ENCODE peak calls at places on chromosomes 5 and 9, in six cellular contexts. One of them, this sample, is unnamed.

GRCh38 chr5:134114886-134115805 is 665 bp downstream of the TCF7 start:
- DNase-seq in kidney: peak
- DNase-seq in A549: no peak
- DNase-seq in cardiac fibroblast: no peak
- DNase-seq in astrocyte: no peak
- DNase-seq in mucosa of descending colon: peak
- DNase-seq in this sample: no peak

GRCh38 chr9:91933556-91934352 is 16.3 kb downstream of the ROR2 start:
- DNase-seq in astrocyte: no peak
- DNase-seq in cardiac fibroblast: no peak
- DNase-seq in mucosa of descending colon: no peak
- DNase-seq in kidney: no peak
- DNase-seq in A549: no peak
- DNase-seq in this sample: no peak

GRCh38 chr5:40679998-40680681 is 425 bp downstream of the PTGER4 start:
- DNase-seq in A549: no peak
- DNase-seq in cardiac fibroblast: no peak
- DNase-seq in kidney: peak
- DNase-seq in astrocyte: no peak
- DNase-seq in mucosa of descending colon: peak
- DNase-seq in this sample: no peak

GRCh38 chr5:110562189-110562588 is 164.3 kb downstream of the TMEM232 start:
- DNase-seq in mucosa of descending colon: no peak
- DNase-seq in kidney: no peak
- DNase-seq in cardiac fibroblast: no peak
- DNase-seq in A549: no peak
- DNase-seq in astrocyte: no peak
- DNase-seq in this sample: no peak

GRCh38 chr9:110996436-110997224 is 41.6 kb downstream of the LPAR1 start:
- DNase-seq in cardiac fibroblast: peak
- DNase-seq in astrocyte: peak
- DNase-seq in mucosa of descending colon: no peak
- DNase-seq in A549: no peak
- DNase-seq in kidney: no peak
- DNase-seq in this sample: no peak

GRCh38 chr5:134328619-134329018 is 38.4 kb downstream of the CDKL3 start:
- DNase-seq in mucosa of descending colon: no peak
- DNase-seq in astrocyte: no peak
- DNase-seq in cardiac fibroblast: peak
- DNase-seq in A549: peak
- DNase-seq in kidney: no peak
- DNase-seq in this sample: no peak

GRCh38 chr9:4048441-4048840 is 251.4 kb downstream of the GLIS3 start:
- DNase-seq in kidney: no peak
- DNase-seq in A549: peak
- DNase-seq in mucosa of descending colon: no peak
- DNase-seq in astrocyte: peak
- DNase-seq in cardiac fibroblast: peak
- DNase-seq in this sample: no peak

GRCh38 chr5:73286891-73287290 is 113.9 kb downstream of the TMEM174 start:
- DNase-seq in mucosa of descending colon: no peak
- DNase-seq in A549: no peak
- DNase-seq in kidney: no peak
- DNase-seq in cardiac fibroblast: peak
- DNase-seq in astrocyte: no peak
- DNase-seq in this sample: no peak

GRCh38 chr5:91535508-91535907 is 152.4 kb upstream of the ARRDC3 start:
- DNase-seq in cardiac fibroblast: no peak
- DNase-seq in astrocyte: no peak
- DNase-seq in A549: no peak
- DNase-seq in kidney: no peak
- DNase-seq in mucosa of descending colon: no peak
- DNase-seq in this sample: no peak

GRCh38 chr9:76613150-76613781 is 151.0 kb upstream of the PCA3 start:
- DNase-seq in astrocyte: no peak
- DNase-seq in cardiac fibroblast: no peak
- DNase-seq in kidney: no peak
- DNase-seq in mucosa of descending colon: no peak
- DNase-seq in A549: no peak
- DNase-seq in this sample: no peak

GRCh38 chr5:172102251-172102870 is 85.7 kb downstream of the STK10 start:
- DNase-seq in cardiac fibroblast: no peak
- DNase-seq in mucosa of descending colon: no peak
- DNase-seq in kidney: peak
- DNase-seq in A549: no peak
- DNase-seq in astrocyte: no peak
- DNase-seq in this sample: no peak

GRCh38 chr9:38394419-38394818 is 1.9 kb downstream of the ALDH1B1 start:
- DNase-seq in cardiac fibroblast: no peak
- DNase-seq in A549: no peak
- DNase-seq in kidney: no peak
- DNase-seq in astrocyte: no peak
- DNase-seq in mucosa of descending colon: peak
- DNase-seq in this sample: no peak

GRCh38 chr9:94911986-94912635 is 185.6 kb downstream of the AOPEP start:
- DNase-seq in kidney: no peak
- DNase-seq in astrocyte: no peak
- DNase-seq in A549: no peak
- DNase-seq in mucosa of descending colon: no peak
- DNase-seq in cardiac fibroblast: no peak
- DNase-seq in this sample: no peak

GRCh38 chr9:124869986-124870560 is 8.1 kb downstream of the ARPC5L start:
- DNase-seq in astrocyte: no peak
- DNase-seq in kidney: peak
- DNase-seq in A549: no peak
- DNase-seq in cardiac fibroblast: peak
- DNase-seq in mucosa of descending colon: peak
- DNase-seq in this sample: no peak

GRCh38 chr5:31027726-31028125 is 165.8 kb upstream of the CDH6 start:
- DNase-seq in kidney: no peak
- DNase-seq in A549: peak
- DNase-seq in mucosa of descending colon: no peak
- DNase-seq in astrocyte: no peak
- DNase-seq in cardiac fibroblast: no peak
- DNase-seq in this sample: no peak

GRCh38 chr9:106801816-106802215 is 61.1 kb upstream of the ZNF462 start:
- DNase-seq in mucosa of descending colon: no peak
- DNase-seq in cardiac fibroblast: no peak
- DNase-seq in A549: no peak
- DNase-seq in kidney: no peak
- DNase-seq in astrocyte: no peak
- DNase-seq in this sample: no peak

GRCh38 chr5:55134053-55134722 is 25.8 kb upstream of the GPX8 start:
- DNase-seq in astrocyte: no peak
- DNase-seq in cardiac fibroblast: no peak
- DNase-seq in A549: no peak
- DNase-seq in kidney: no peak
- DNase-seq in mucosa of descending colon: no peak
- DNase-seq in this sample: no peak

GRCh38 chr5:174424219-174425053 is 299.9 kb upstream of the MSX2 start:
- DNase-seq in cardiac fibroblast: no peak
- DNase-seq in mucosa of descending colon: no peak
- DNase-seq in A549: no peak
- DNase-seq in astrocyte: no peak
- DNase-seq in kidney: no peak
- DNase-seq in this sample: peak
- TF ChIP-seq CTCF in cardiac fibroblast: no peak
- TF ChIP-seq CTCF in mucosa of descending colon: no peak
- TF ChIP-seq CTCF in A549: no peak
- TF ChIP-seq CTCF in astrocyte: no peak
- TF ChIP-seq CTCF in kidney: no peak
- TF ChIP-seq CTCF in this sample: no peak

DNA sequence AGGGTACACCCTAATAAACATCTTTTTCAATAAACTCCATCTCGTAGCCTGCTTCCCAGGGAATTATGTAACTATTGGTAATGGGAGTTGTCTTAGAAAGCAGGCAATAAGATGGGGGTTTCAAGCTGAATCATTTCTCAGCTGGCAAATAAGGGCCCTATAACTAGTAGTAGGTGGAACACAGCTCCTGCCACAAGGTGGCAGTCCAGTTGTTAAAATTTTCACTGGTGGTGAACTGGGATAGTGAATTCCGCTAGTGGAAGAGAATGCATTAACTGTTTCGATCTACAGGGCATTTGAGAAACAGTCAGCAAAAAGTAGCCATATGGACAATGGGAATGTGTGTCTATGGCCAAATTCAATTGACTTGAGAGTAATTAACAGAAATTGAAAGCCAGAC is 27.7 kb downstream of the PCDHB15 start:
- DNase-seq in cardiac fibroblast: no peak
- DNase-seq in astrocyte: no peak
- DNase-seq in kidney: no peak
- DNase-seq in mucosa of descending colon: no peak
- DNase-seq in A549: peak
- DNase-seq in this sample: no peak
- TF ChIP-seq CTCF in cardiac fibroblast: no peak
- TF ChIP-seq CTCF in astrocyte: no peak
- TF ChIP-seq CTCF in kidney: no peak
- TF ChIP-seq CTCF in mucosa of descending colon: no peak
- TF ChIP-seq CTCF in A549: no peak
- TF ChIP-seq CTCF in this sample: no peak

GRCh38 chr5:39108987-39109386 is 34.8 kb upstream of the RICTOR start:
- DNase-seq in kidney: no peak
- DNase-seq in mucosa of descending colon: no peak
- DNase-seq in cardiac fibroblast: no peak
- DNase-seq in A549: no peak
- DNase-seq in astrocyte: no peak
- DNase-seq in this sample: no peak

GRCh38 chr5:39109616-39110015 is 35.4 kb upstream of the RICTOR start:
- DNase-seq in cardiac fibroblast: no peak
- DNase-seq in mucosa of descending colon: no peak
- DNase-seq in astrocyte: no peak
- DNase-seq in A549: no peak
- DNase-seq in kidney: no peak
- DNase-seq in this sample: no peak

GRCh38 chr5:39107350-39107749 is 33.2 kb upstream of the RICTOR start:
- DNase-seq in cardiac fibroblast: peak
- DNase-seq in mucosa of descending colon: no peak
- DNase-seq in astrocyte: no peak
- DNase-seq in A549: no peak
- DNase-seq in kidney: no peak
- DNase-seq in this sample: no peak

GRCh38 chr5:39104221-39104620 is 30.0 kb upstream of the RICTOR start:
- DNase-seq in A549: no peak
- DNase-seq in kidney: no peak
- DNase-seq in cardiac fibroblast: no peak
- DNase-seq in astrocyte: no peak
- DNase-seq in mucosa of descending colon: no peak
- DNase-seq in this sample: no peak

DNA sequence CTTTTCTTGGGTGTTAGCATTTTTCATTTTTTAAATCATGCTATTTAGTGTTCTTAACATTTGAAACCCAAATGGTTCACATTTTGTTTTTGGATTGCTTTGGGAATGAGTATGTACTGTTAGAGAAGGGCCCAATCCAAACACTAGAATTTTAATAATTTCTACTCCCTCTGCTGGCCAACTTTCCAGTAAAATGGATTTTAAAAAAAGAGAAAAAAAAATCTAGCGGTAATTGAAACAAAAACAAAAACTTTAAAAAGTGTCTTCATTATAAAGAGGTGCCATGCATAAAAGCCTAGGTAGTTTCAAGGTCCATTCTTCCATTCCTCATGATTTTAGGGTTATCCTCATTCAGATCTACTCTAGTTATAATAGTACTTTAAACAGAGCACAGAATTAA is 32.1 kb upstream of the RICTOR start:
- DNase-seq in kidney: no peak
- DNase-seq in mucosa of descending colon: no peak
- DNase-seq in A549: peak
- DNase-seq in astrocyte: no peak
- DNase-seq in cardiac fibroblast: peak
- DNase-seq in this sample: no peak
- TF ChIP-seq CTCF in kidney: no peak
- TF ChIP-seq CTCF in mucosa of descending colon: no peak
- TF ChIP-seq CTCF in A549: peak
- TF ChIP-seq CTCF in astrocyte: peak
- TF ChIP-seq CTCF in cardiac fibroblast: peak
- TF ChIP-seq CTCF in this sample: no peak

DNA sequence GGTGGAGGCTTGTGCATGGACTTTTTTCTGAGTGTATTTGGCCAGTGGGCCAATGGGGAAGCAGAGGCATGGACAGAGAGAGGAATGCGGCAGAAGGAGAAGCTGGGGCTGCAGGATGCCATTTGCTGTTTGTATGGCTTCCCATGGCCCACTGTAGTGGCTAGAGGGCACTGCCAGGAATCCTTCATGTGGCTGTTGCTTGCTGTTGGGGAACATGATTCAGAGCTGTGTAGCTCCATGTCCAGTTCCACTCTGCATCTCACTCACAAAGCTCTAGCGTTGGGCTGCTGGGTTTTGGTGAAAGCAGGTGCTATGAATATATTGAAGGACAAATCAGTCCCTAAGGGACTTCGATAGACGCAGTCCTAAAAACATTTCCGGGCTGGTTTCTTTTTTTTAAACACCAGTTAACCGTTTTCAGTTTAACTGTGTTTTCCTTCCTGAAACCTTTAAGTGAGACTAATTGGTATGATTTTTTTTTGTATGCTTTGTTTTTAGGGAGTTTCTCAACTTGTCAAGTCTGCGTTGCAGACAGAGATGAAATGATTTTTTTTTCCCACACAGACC is 51.3 kb downstream of the SLC22A5 start:
- DNase-seq in mucosa of descending colon: no peak
- DNase-seq in kidney: no peak
- DNase-seq in astrocyte: no peak
- DNase-seq in cardiac fibroblast: peak
- DNase-seq in A549: no peak
- DNase-seq in this sample: no peak
- TF ChIP-seq CTCF in mucosa of descending colon: no peak
- TF ChIP-seq CTCF in kidney: no peak
- TF ChIP-seq CTCF in astrocyte: no peak
- TF ChIP-seq CTCF in cardiac fibroblast: no peak
- TF ChIP-seq CTCF in A549: no peak
- TF ChIP-seq CTCF in this sample: no peak

DNA sequence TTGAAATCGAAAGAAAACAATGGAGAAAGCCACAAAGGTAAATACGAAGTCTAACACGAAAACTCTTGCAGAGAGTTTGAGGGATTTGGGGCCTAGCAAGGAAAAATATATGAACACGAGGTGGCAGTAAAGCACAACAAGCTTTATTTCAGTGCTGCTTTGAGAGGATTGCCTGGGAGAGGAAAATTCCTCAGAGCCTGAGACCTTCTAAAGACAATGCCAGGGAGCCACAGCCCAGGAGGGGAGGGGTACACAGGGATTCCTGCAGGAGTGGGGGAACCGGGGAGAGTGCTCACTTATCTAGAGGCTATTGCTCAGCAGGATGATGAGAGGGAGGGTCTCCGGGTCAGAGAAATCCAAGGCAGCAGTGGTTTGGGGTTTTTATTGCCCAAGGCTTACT is 134.9 kb upstream of the ADCY2 start:
- DNase-seq in mucosa of descending colon: no peak
- DNase-seq in cardiac fibroblast: peak
- DNase-seq in A549: peak
- DNase-seq in astrocyte: peak
- DNase-seq in kidney: no peak
- DNase-seq in this sample: no peak
- TF ChIP-seq CTCF in mucosa of descending colon: peak
- TF ChIP-seq CTCF in cardiac fibroblast: peak
- TF ChIP-seq CTCF in A549: peak
- TF ChIP-seq CTCF in astrocyte: peak
- TF ChIP-seq CTCF in kidney: no peak
- TF ChIP-seq CTCF in this sample: peak